ENCODE peak calls at places on chromosomes 2 and 18, in five cellular contexts. One of them, this sample, is unnamed.

GRCh38 chr2:86790828-86791561 is at the start of gene CD8A:
- DNase-seq in GM23248: peak
- DNase-seq in substantia nigra: no peak
- DNase-seq in CD8-positive, alpha-beta memory T cell: peak
- DNase-seq in A549: no peak
- DNase-seq in this sample: no peak

GRCh38 chr2:218984239-218985020 is 554 bp downstream of the FEV start:
- DNase-seq in GM23248: peak
- DNase-seq in CD8-positive, alpha-beta memory T cell: no peak
- DNase-seq in A549: no peak
- DNase-seq in substantia nigra: no peak
- DNase-seq in this sample: no peak

GRCh38 chr2:66432801-66433694 is 1.9 kb upstream of the MEIS1 start:
- DNase-seq in CD8-positive, alpha-beta memory T cell: no peak
- DNase-seq in A549: peak
- DNase-seq in substantia nigra: peak
- DNase-seq in GM23248: peak
- DNase-seq in this sample: peak

GRCh38 chr2:233209978-233210680 is 41.3 kb upstream of the ATG16L1 start:
- DNase-seq in CD8-positive, alpha-beta memory T cell: no peak
- DNase-seq in A549: no peak
- DNase-seq in substantia nigra: no peak
- DNase-seq in GM23248: peak
- DNase-seq in this sample: no peak

GRCh38 chr18:21997207-21998143 is 171.9 kb upstream of the GATA6 start:
- DNase-seq in A549: peak
- DNase-seq in GM23248: peak
- DNase-seq in CD8-positive, alpha-beta memory T cell: no peak
- DNase-seq in substantia nigra: no peak
- DNase-seq in this sample: no peak

GRCh38 chr2:217886720-217887309 is 116.0 kb downstream of the TNS1 start:
- DNase-seq in A549: peak
- DNase-seq in substantia nigra: peak
- DNase-seq in CD8-positive, alpha-beta memory T cell: peak
- DNase-seq in GM23248: peak
- DNase-seq in this sample: peak

GRCh38 chr2:84697895-84698294 is 181.6 kb downstream of the DNAH6 start:
- DNase-seq in CD8-positive, alpha-beta memory T cell: no peak
- DNase-seq in substantia nigra: no peak
- DNase-seq in GM23248: peak
- DNase-seq in A549: no peak
- DNase-seq in this sample: no peak

GRCh38 chr18:74825460-74825859 is 227.8 kb downstream of the ZNF407 start:
- DNase-seq in CD8-positive, alpha-beta memory T cell: no peak
- DNase-seq in substantia nigra: no peak
- DNase-seq in A549: no peak
- DNase-seq in GM23248: no peak
- DNase-seq in this sample: no peak

GRCh38 chr2:11724151-11724550 is 22.3 kb upstream of the LPIN1 start:
- DNase-seq in substantia nigra: no peak
- DNase-seq in GM23248: no peak
- DNase-seq in A549: no peak
- DNase-seq in CD8-positive, alpha-beta memory T cell: no peak
- DNase-seq in this sample: no peak

GRCh38 chr2:138217975-138218773 is 253.9 kb downstream of the HNMT start:
- DNase-seq in CD8-positive, alpha-beta memory T cell: no peak
- DNase-seq in A549: no peak
- DNase-seq in GM23248: no peak
- DNase-seq in substantia nigra: no peak
- DNase-seq in this sample: no peak

GRCh38 chr2:169478339-169478738 is 955 bp upstream of the BBS5 start:
- DNase-seq in substantia nigra: no peak
- DNase-seq in CD8-positive, alpha-beta memory T cell: no peak
- DNase-seq in GM23248: peak
- DNase-seq in A549: no peak
- DNase-seq in this sample: no peak

GRCh38 chr2:194004590-194005206 is 1652.3 kb upstream of the SLC39A10 start:
- DNase-seq in A549: no peak
- DNase-seq in substantia nigra: no peak
- DNase-seq in GM23248: peak
- DNase-seq in CD8-positive, alpha-beta memory T cell: no peak
- DNase-seq in this sample: no peak

GRCh38 chr2:175009917-175010621 is 4.9 kb upstream of the CHN1 start:
- DNase-seq in GM23248: peak
- DNase-seq in substantia nigra: no peak
- DNase-seq in A549: no peak
- DNase-seq in CD8-positive, alpha-beta memory T cell: no peak
- DNase-seq in this sample: no peak

GRCh38 chr2:54047076-54047475 is 68.3 kb upstream of the ACYP2 start:
- DNase-seq in substantia nigra: no peak
- DNase-seq in GM23248: peak
- DNase-seq in A549: no peak
- DNase-seq in CD8-positive, alpha-beta memory T cell: no peak
- DNase-seq in this sample: peak

GRCh38 chr2:25323042-25323514 is 18.6 kb downstream of the DNMT3A start:
- DNase-seq in CD8-positive, alpha-beta memory T cell: peak
- DNase-seq in A549: no peak
- DNase-seq in substantia nigra: no peak
- DNase-seq in GM23248: no peak
- DNase-seq in this sample: no peak

GRCh38 chr2:27083410-27084296 is 2.9 kb upstream of the KHK start:
- DNase-seq in CD8-positive, alpha-beta memory T cell: no peak
- DNase-seq in substantia nigra: no peak
- DNase-seq in GM23248: no peak
- DNase-seq in A549: no peak
- DNase-seq in this sample: no peak

GRCh38 chr2:144265654-144266053 is 254.3 kb downstream of the ZEB2 start:
- DNase-seq in GM23248: no peak
- DNase-seq in CD8-positive, alpha-beta memory T cell: no peak
- DNase-seq in A549: no peak
- DNase-seq in substantia nigra: no peak
- DNase-seq in this sample: no peak

GRCh38 chr2:54577944-54578667 is 122.0 kb downstream of the SPTBN1 start:
- DNase-seq in GM23248: no peak
- DNase-seq in substantia nigra: no peak
- DNase-seq in CD8-positive, alpha-beta memory T cell: no peak
- DNase-seq in A549: no peak
- DNase-seq in this sample: no peak

GRCh38 chr18:12741351-12741750 is 38.5 kb downstream of the PSMG2 start:
- DNase-seq in substantia nigra: no peak
- DNase-seq in CD8-positive, alpha-beta memory T cell: no peak
- DNase-seq in A549: peak
- DNase-seq in GM23248: peak
- DNase-seq in this sample: no peak

GRCh38 chr2:109395487-109396337 is 218.1 kb downstream of the SEPTIN10 start:
- DNase-seq in CD8-positive, alpha-beta memory T cell: no peak
- DNase-seq in substantia nigra: no peak
- DNase-seq in A549: no peak
- DNase-seq in GM23248: no peak
- DNase-seq in this sample: no peak

DNA sequence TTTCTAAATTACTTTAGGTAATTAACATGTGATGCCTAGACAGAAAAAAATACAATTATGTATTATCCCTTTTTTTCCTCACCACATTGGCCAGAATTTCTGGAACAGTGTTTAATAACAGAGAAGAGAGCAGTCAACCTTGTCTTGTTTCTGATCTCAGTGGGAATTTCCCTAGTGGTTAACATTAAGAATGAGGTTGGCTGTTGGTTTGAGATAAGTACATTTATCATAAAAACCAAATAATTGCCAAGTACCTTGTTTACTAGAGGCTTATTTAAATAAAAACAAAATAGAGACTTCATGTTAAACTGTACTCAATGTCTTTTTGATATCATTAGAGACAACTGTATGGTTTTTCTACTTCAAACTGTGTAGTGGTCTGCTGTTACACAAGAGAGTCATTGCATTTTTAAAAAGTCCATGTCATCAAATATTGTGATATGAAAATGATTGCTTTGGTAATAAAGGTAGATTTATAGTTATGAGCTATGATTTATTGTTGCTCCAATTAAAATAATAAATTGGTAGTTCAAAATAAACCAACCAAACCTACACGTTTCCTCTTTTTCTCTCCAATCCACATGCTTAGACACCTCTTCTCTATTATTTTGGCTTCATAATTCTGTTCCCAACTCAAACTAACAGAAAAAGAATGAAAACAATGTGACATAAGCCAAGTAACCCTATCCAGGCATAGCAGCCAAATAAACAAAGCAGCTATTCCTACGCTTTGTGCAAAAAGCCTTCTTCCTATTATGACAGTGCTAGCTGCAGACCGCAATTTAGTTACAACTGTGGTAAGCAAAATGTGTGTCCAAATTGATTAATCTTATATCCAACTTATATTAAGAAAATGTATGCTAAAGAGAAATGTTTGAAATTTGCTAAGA is 20.9 kb upstream of the TANK start:
- DNase-seq in CD8-positive, alpha-beta memory T cell: no peak
- DNase-seq in GM23248: peak
- DNase-seq in substantia nigra: no peak
- DNase-seq in A549: no peak
- DNase-seq in this sample: no peak
- H3K27ac ChIP-seq in CD8-positive, alpha-beta memory T cell: peak
- H3K27ac ChIP-seq in GM23248: peak
- H3K27ac ChIP-seq in substantia nigra: no peak
- H3K27ac ChIP-seq in A549: no peak
- H3K27ac ChIP-seq in this sample: no peak

GRCh38 chr18:77103181-77103875 is 29.3 kb downstream of the MBP start:
- DNase-seq in A549: no peak
- DNase-seq in GM23248: peak
- DNase-seq in CD8-positive, alpha-beta memory T cell: no peak
- DNase-seq in substantia nigra: no peak
- DNase-seq in this sample: no peak
- H3K27ac ChIP-seq in A549: peak
- H3K27ac ChIP-seq in GM23248: peak
- H3K27ac ChIP-seq in CD8-positive, alpha-beta memory T cell: no peak
- H3K27ac ChIP-seq in substantia nigra: no peak
- H3K27ac ChIP-seq in this sample: no peak

DNA sequence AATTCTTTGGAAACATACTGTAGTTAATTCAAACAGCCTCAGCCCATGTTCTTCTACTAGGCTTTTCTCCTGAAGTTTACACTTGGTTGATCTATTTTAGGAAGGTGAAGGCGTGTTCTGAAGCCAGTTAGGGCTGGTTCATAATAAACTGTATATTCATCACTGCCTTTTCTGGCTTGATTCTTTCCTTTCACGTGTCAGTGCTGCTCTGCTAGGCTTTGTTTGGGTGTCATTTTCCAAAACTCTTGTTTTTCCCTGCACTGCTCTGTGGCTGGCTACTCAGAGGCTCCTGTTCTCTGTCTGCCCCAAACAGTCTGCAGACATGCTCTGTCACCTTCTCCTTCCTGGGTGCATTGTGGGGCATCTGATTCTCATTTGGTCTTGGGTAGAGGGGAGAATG is 136.1 kb downstream of the PARD3B start:
- DNase-seq in A549: no peak
- DNase-seq in substantia nigra: no peak
- DNase-seq in GM23248: peak
- DNase-seq in CD8-positive, alpha-beta memory T cell: no peak
- DNase-seq in this sample: no peak
- H3K27ac ChIP-seq in A549: peak
- H3K27ac ChIP-seq in substantia nigra: no peak
- H3K27ac ChIP-seq in GM23248: no peak
- H3K27ac ChIP-seq in CD8-positive, alpha-beta memory T cell: no peak
- H3K27ac ChIP-seq in this sample: no peak

GRCh38 chr2:231029563-231029962 is 7.8 kb upstream of the C2orf72 start:
- DNase-seq in substantia nigra: no peak
- DNase-seq in CD8-positive, alpha-beta memory T cell: no peak
- DNase-seq in A549: no peak
- DNase-seq in GM23248: no peak
- DNase-seq in this sample: no peak
- H3K27ac ChIP-seq in substantia nigra: no peak
- H3K27ac ChIP-seq in CD8-positive, alpha-beta memory T cell: no peak
- H3K27ac ChIP-seq in A549: no peak
- H3K27ac ChIP-seq in GM23248: no peak
- H3K27ac ChIP-seq in this sample: no peak

GRCh38 chr18:6376433-6377229 is 38.1 kb downstream of the L3MBTL4 start:
- DNase-seq in A549: no peak
- DNase-seq in CD8-positive, alpha-beta memory T cell: no peak
- DNase-seq in GM23248: no peak
- DNase-seq in substantia nigra: no peak
- DNase-seq in this sample: no peak
- H3K27ac ChIP-seq in A549: no peak
- H3K27ac ChIP-seq in CD8-positive, alpha-beta memory T cell: no peak
- H3K27ac ChIP-seq in GM23248: no peak
- H3K27ac ChIP-seq in substantia nigra: no peak
- H3K27ac ChIP-seq in this sample: no peak

GRCh38 chr2:101828267-101829017 is 130.9 kb downstream of the MAP4K4 start:
- DNase-seq in A549: no peak
- DNase-seq in CD8-positive, alpha-beta memory T cell: no peak
- DNase-seq in GM23248: peak
- DNase-seq in substantia nigra: no peak
- DNase-seq in this sample: no peak

GRCh38 chr2:101829018-101829396 is 131.5 kb downstream of the MAP4K4 start:
- DNase-seq in A549: no peak
- DNase-seq in CD8-positive, alpha-beta memory T cell: no peak
- DNase-seq in substantia nigra: no peak
- DNase-seq in GM23248: no peak
- DNase-seq in this sample: no peak

GRCh38 chr2:101829429-101829828 is 131.9 kb downstream of the MAP4K4 start:
- DNase-seq in CD8-positive, alpha-beta memory T cell: no peak
- DNase-seq in GM23248: no peak
- DNase-seq in substantia nigra: no peak
- DNase-seq in A549: no peak
- DNase-seq in this sample: no peak

GRCh38 chr2:101826716-101827115 is 129.2 kb downstream of the MAP4K4 start:
- DNase-seq in CD8-positive, alpha-beta memory T cell: no peak
- DNase-seq in GM23248: no peak
- DNase-seq in A549: no peak
- DNase-seq in substantia nigra: no peak
- DNase-seq in this sample: no peak

GRCh38 chr2:101827246-101827645 is 129.7 kb downstream of the MAP4K4 start:
- DNase-seq in CD8-positive, alpha-beta memory T cell: no peak
- DNase-seq in GM23248: peak
- DNase-seq in A549: no peak
- DNase-seq in substantia nigra: no peak
- DNase-seq in this sample: no peak
- H3K27ac ChIP-seq in CD8-positive, alpha-beta memory T cell: no peak
- H3K27ac ChIP-seq in GM23248: peak
- H3K27ac ChIP-seq in A549: peak
- H3K27ac ChIP-seq in substantia nigra: peak
- H3K27ac ChIP-seq in this sample: no peak